ENCODE peak calls at places on chromosomes 16 and 17, in nine cellular contexts. One of them, this sample, is unnamed.

GRCh38 chr17:3944485-3945388 is 19.5 kb downstream of the ATP2A3 start:
- DNase-seq in mammary epithelial cell: no peak
- DNase-seq in endothelial cell of umbilical vein: peak
- DNase-seq in AG04449: no peak
- DNase-seq in ovary: peak
- DNase-seq in RWPE2: no peak
- DNase-seq in fibroblast of pulmonary artery: peak
- DNase-seq in HCT116: peak
- DNase-seq in GM23338: peak
- DNase-seq in this sample: no peak

GRCh38 chr16:84940670-84941551 is 70.4 kb downstream of the ZDHHC7 start:
- DNase-seq in ovary: no peak
- DNase-seq in mammary epithelial cell: no peak
- DNase-seq in endothelial cell of umbilical vein: no peak
- DNase-seq in AG04449: no peak
- DNase-seq in GM23338: no peak
- DNase-seq in RWPE2: no peak
- DNase-seq in HCT116: no peak
- DNase-seq in fibroblast of pulmonary artery: no peak
- DNase-seq in this sample: no peak

GRCh38 chr16:28012031-28012445 is 51.5 kb downstream of the GSG1L start:
- DNase-seq in AG04449: no peak
- DNase-seq in ovary: no peak
- DNase-seq in endothelial cell of umbilical vein: no peak
- DNase-seq in GM23338: no peak
- DNase-seq in mammary epithelial cell: no peak
- DNase-seq in fibroblast of pulmonary artery: peak
- DNase-seq in HCT116: no peak
- DNase-seq in RWPE2: no peak
- DNase-seq in this sample: no peak

GRCh38 chr17:63498621-63499195 is 21.8 kb downstream of the ACE start:
- DNase-seq in GM23338: no peak
- DNase-seq in HCT116: no peak
- DNase-seq in mammary epithelial cell: no peak
- DNase-seq in AG04449: peak
- DNase-seq in ovary: no peak
- DNase-seq in fibroblast of pulmonary artery: peak
- DNase-seq in RWPE2: no peak
- DNase-seq in endothelial cell of umbilical vein: no peak
- DNase-seq in this sample: no peak

GRCh38 chr17:48351916-48352332 is 78.1 kb downstream of the SKAP1 start:
- DNase-seq in HCT116: peak
- DNase-seq in GM23338: peak
- DNase-seq in endothelial cell of umbilical vein: peak
- DNase-seq in RWPE2: no peak
- DNase-seq in ovary: no peak
- DNase-seq in fibroblast of pulmonary artery: peak
- DNase-seq in AG04449: no peak
- DNase-seq in mammary epithelial cell: peak
- DNase-seq in this sample: peak

GRCh38 chr17:81734405-81735055 is 22.4 kb downstream of the SLC25A10 start:
- DNase-seq in HCT116: no peak
- DNase-seq in endothelial cell of umbilical vein: no peak
- DNase-seq in ovary: peak
- DNase-seq in RWPE2: peak
- DNase-seq in fibroblast of pulmonary artery: no peak
- DNase-seq in mammary epithelial cell: no peak
- DNase-seq in GM23338: no peak
- DNase-seq in AG04449: no peak
- DNase-seq in this sample: no peak

GRCh38 chr17:16419074-16419928 is 3.9 kb downstream of the TRPV2 start:
- DNase-seq in ovary: no peak
- DNase-seq in AG04449: peak
- DNase-seq in GM23338: no peak
- DNase-seq in fibroblast of pulmonary artery: peak
- DNase-seq in endothelial cell of umbilical vein: peak
- DNase-seq in mammary epithelial cell: peak
- DNase-seq in HCT116: no peak
- DNase-seq in RWPE2: no peak
- DNase-seq in this sample: no peak

GRCh38 chr16:82639666-82640336 is 13.0 kb downstream of the CDH13 start:
- DNase-seq in ovary: no peak
- DNase-seq in RWPE2: no peak
- DNase-seq in AG04449: no peak
- DNase-seq in GM23338: peak
- DNase-seq in HCT116: peak
- DNase-seq in fibroblast of pulmonary artery: peak
- DNase-seq in endothelial cell of umbilical vein: peak
- DNase-seq in mammary epithelial cell: peak
- DNase-seq in this sample: no peak

GRCh38 chr17:64130559-64131001 is 636 bp upstream of the ERN1 start:
- DNase-seq in ovary: peak
- DNase-seq in mammary epithelial cell: peak
- DNase-seq in AG04449: no peak
- DNase-seq in HCT116: no peak
- DNase-seq in RWPE2: no peak
- DNase-seq in endothelial cell of umbilical vein: peak
- DNase-seq in fibroblast of pulmonary artery: peak
- DNase-seq in GM23338: no peak
- DNase-seq in this sample: peak

GRCh38 chr16:77273815-77274214 is 74.6 kb downstream of the SYCE1L start:
- DNase-seq in fibroblast of pulmonary artery: no peak
- DNase-seq in HCT116: no peak
- DNase-seq in RWPE2: no peak
- DNase-seq in endothelial cell of umbilical vein: no peak
- DNase-seq in AG04449: no peak
- DNase-seq in ovary: no peak
- DNase-seq in mammary epithelial cell: peak
- DNase-seq in GM23338: peak
- DNase-seq in this sample: no peak

GRCh38 chr17:3985800-3986199 is 21.6 kb upstream of the ATP2A3 start:
- DNase-seq in endothelial cell of umbilical vein: peak
- DNase-seq in RWPE2: no peak
- DNase-seq in ovary: no peak
- DNase-seq in mammary epithelial cell: no peak
- DNase-seq in GM23338: no peak
- DNase-seq in fibroblast of pulmonary artery: no peak
- DNase-seq in HCT116: no peak
- DNase-seq in AG04449: no peak
- DNase-seq in this sample: no peak

GRCh38 chr17:48472485-48473281 is 42.7 kb upstream of the SKAP1 start:
- DNase-seq in GM23338: peak
- DNase-seq in fibroblast of pulmonary artery: peak
- DNase-seq in HCT116: peak
- DNase-seq in RWPE2: no peak
- DNase-seq in endothelial cell of umbilical vein: no peak
- DNase-seq in ovary: no peak
- DNase-seq in mammary epithelial cell: peak
- DNase-seq in AG04449: no peak
- DNase-seq in this sample: no peak

GRCh38 chr17:38403491-38403890 is 24.8 kb upstream of the ARHGAP23 start:
- DNase-seq in endothelial cell of umbilical vein: no peak
- DNase-seq in GM23338: peak
- DNase-seq in mammary epithelial cell: no peak
- DNase-seq in RWPE2: no peak
- DNase-seq in ovary: no peak
- DNase-seq in HCT116: no peak
- DNase-seq in AG04449: no peak
- DNase-seq in fibroblast of pulmonary artery: peak
- DNase-seq in this sample: no peak

GRCh38 chr17:5745091-5745820 is 160.9 kb upstream of the NLRP1 start:
- DNase-seq in fibroblast of pulmonary artery: no peak
- DNase-seq in ovary: no peak
- DNase-seq in GM23338: no peak
- DNase-seq in endothelial cell of umbilical vein: no peak
- DNase-seq in AG04449: no peak
- DNase-seq in mammary epithelial cell: no peak
- DNase-seq in RWPE2: no peak
- DNase-seq in HCT116: no peak
- DNase-seq in this sample: no peak

GRCh38 chr16:12362482-12363458 is 386.2 kb downstream of the SNX29 start:
- DNase-seq in GM23338: no peak
- DNase-seq in fibroblast of pulmonary artery: peak
- DNase-seq in ovary: peak
- DNase-seq in AG04449: no peak
- DNase-seq in HCT116: no peak
- DNase-seq in endothelial cell of umbilical vein: peak
- DNase-seq in mammary epithelial cell: no peak
- DNase-seq in RWPE2: no peak
- DNase-seq in this sample: no peak

GRCh38 chr17:45841883-45842525 is 2.7 kb upstream of the SPPL2C start:
- DNase-seq in RWPE2: no peak
- DNase-seq in endothelial cell of umbilical vein: no peak
- DNase-seq in GM23338: no peak
- DNase-seq in fibroblast of pulmonary artery: no peak
- DNase-seq in mammary epithelial cell: peak
- DNase-seq in HCT116: no peak
- DNase-seq in ovary: no peak
- DNase-seq in AG04449: no peak
- DNase-seq in this sample: no peak

GRCh38 chr16:24983521-24983920 is 31.6 kb downstream of the ARHGAP17 start:
- DNase-seq in endothelial cell of umbilical vein: peak
- DNase-seq in mammary epithelial cell: no peak
- DNase-seq in AG04449: no peak
- DNase-seq in ovary: no peak
- DNase-seq in RWPE2: no peak
- DNase-seq in fibroblast of pulmonary artery: peak
- DNase-seq in GM23338: no peak
- DNase-seq in HCT116: no peak
- DNase-seq in this sample: no peak

GRCh38 chr16:19883296-19883951 is 1.2 kb downstream of the GPRC5B start:
- DNase-seq in HCT116: no peak
- DNase-seq in AG04449: no peak
- DNase-seq in RWPE2: no peak
- DNase-seq in fibroblast of pulmonary artery: peak
- DNase-seq in ovary: peak
- DNase-seq in endothelial cell of umbilical vein: peak
- DNase-seq in GM23338: peak
- DNase-seq in mammary epithelial cell: no peak
- DNase-seq in this sample: no peak

GRCh38 chr17:20073056-20073979 is 64.2 kb downstream of the SPECC1 start:
- DNase-seq in endothelial cell of umbilical vein: no peak
- DNase-seq in mammary epithelial cell: no peak
- DNase-seq in fibroblast of pulmonary artery: peak
- DNase-seq in HCT116: no peak
- DNase-seq in ovary: peak
- DNase-seq in AG04449: no peak
- DNase-seq in RWPE2: no peak
- DNase-seq in GM23338: peak
- DNase-seq in this sample: no peak

DNA sequence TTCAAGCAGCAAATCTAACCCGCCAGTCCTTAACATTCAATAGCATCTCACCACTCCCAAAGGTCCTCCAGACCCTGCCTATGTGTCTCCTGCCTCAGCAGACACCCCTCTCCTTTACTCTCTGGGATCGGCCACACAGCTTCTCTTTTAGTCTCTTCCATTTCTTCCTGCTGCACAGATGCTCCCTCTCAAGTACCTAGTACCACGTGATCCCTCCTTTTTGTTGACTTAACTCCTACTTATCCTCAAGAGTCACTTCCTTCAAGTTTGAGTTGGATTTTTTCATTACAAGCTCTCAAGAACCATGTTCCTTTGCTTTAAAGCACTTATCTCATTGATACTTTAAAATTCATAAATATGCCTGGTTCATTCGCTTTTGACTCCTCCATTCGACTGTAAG is 24.9 kb downstream of the AMFR start:
- DNase-seq in RWPE2: no peak
- DNase-seq in endothelial cell of umbilical vein: no peak
- DNase-seq in AG04449: no peak
- DNase-seq in mammary epithelial cell: no peak
- DNase-seq in fibroblast of pulmonary artery: no peak
- DNase-seq in GM23338: no peak
- DNase-seq in ovary: no peak
- DNase-seq in HCT116: no peak
- DNase-seq in this sample: no peak
- TF ChIP-seq CTCF in RWPE2: no peak
- TF ChIP-seq CTCF in endothelial cell of umbilical vein: no peak
- TF ChIP-seq CTCF in AG04449: no peak
- TF ChIP-seq CTCF in mammary epithelial cell: no peak
- TF ChIP-seq CTCF in fibroblast of pulmonary artery: no peak
- TF ChIP-seq CTCF in GM23338: no peak
- TF ChIP-seq CTCF in ovary: no peak
- TF ChIP-seq CTCF in HCT116: no peak
- TF ChIP-seq CTCF in this sample: no peak

GRCh38 chr16:4109250-4109736 is 6.9 kb downstream of the ADCY9 start:
- DNase-seq in endothelial cell of umbilical vein: no peak
- DNase-seq in RWPE2: no peak
- DNase-seq in HCT116: no peak
- DNase-seq in fibroblast of pulmonary artery: no peak
- DNase-seq in ovary: no peak
- DNase-seq in GM23338: no peak
- DNase-seq in mammary epithelial cell: no peak
- DNase-seq in AG04449: no peak
- DNase-seq in this sample: no peak
- H3K4me3 ChIP-seq in endothelial cell of umbilical vein: no peak
- H3K4me3 ChIP-seq in RWPE2: no peak
- H3K4me3 ChIP-seq in HCT116: no peak
- H3K4me3 ChIP-seq in fibroblast of pulmonary artery: no peak
- H3K4me3 ChIP-seq in ovary: no peak
- H3K4me3 ChIP-seq in GM23338: no peak
- H3K4me3 ChIP-seq in mammary epithelial cell: no peak
- H3K4me3 ChIP-seq in AG04449: no peak
- H3K4me3 ChIP-seq in this sample: no peak

DNA sequence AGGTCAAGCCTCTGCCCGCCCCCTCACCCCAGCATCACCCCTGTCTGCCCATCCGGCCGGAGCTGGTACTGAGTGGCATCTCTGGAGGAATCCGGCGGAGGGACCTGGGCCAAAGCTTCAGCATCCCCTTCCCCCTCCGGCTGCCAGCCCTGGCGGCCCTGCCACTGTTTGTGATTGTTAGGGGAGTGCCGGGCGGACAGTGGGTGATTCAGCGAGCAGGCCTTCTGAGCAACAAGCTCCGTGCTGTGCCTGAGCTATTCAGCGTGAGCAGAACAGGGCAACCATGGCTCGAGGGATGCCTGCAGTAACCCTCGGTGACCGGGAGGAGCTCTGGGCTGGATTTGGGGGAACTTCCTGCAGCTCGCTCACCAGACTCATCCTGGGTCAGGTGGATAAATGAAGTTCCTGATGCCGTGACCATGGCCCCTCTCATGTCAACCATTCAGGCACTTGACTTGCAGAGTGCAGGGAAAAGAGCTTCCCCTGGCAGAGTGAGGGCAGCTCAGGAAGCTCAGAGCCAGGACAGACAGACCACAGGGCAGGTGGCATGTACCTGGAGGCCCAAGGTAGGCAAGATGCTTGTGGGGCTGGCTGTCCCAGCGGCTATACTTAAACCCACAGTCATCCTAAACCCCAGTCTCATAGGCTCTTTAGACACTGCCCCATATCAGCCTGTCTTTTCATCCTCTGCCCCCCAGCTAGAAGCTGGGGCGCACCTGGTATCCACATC is 24.3 kb upstream of the MLKL start:
- DNase-seq in AG04449: peak
- DNase-seq in RWPE2: no peak
- DNase-seq in mammary epithelial cell: peak
- DNase-seq in endothelial cell of umbilical vein: no peak
- DNase-seq in fibroblast of pulmonary artery: peak
- DNase-seq in HCT116: no peak
- DNase-seq in GM23338: no peak
- DNase-seq in ovary: peak
- DNase-seq in this sample: no peak
- TF ChIP-seq CTCF in AG04449: peak
- TF ChIP-seq CTCF in RWPE2: no peak
- TF ChIP-seq CTCF in mammary epithelial cell: peak
- TF ChIP-seq CTCF in endothelial cell of umbilical vein: no peak
- TF ChIP-seq CTCF in fibroblast of pulmonary artery: peak
- TF ChIP-seq CTCF in HCT116: no peak
- TF ChIP-seq CTCF in GM23338: no peak
- TF ChIP-seq CTCF in ovary: no peak
- TF ChIP-seq CTCF in this sample: no peak

GRCh38 chr16:1343428-1344242 is 8.0 kb downstream of the TSR3 start:
- DNase-seq in endothelial cell of umbilical vein: no peak
- DNase-seq in AG04449: no peak
- DNase-seq in ovary: no peak
- DNase-seq in HCT116: no peak
- DNase-seq in mammary epithelial cell: no peak
- DNase-seq in fibroblast of pulmonary artery: no peak
- DNase-seq in RWPE2: no peak
- DNase-seq in GM23338: no peak
- DNase-seq in this sample: no peak
- H3K4me3 ChIP-seq in endothelial cell of umbilical vein: no peak
- H3K4me3 ChIP-seq in AG04449: peak
- H3K4me3 ChIP-seq in ovary: no peak
- H3K4me3 ChIP-seq in HCT116: no peak
- H3K4me3 ChIP-seq in mammary epithelial cell: no peak
- H3K4me3 ChIP-seq in fibroblast of pulmonary artery: no peak
- H3K4me3 ChIP-seq in RWPE2: no peak
- H3K4me3 ChIP-seq in GM23338: peak
- H3K4me3 ChIP-seq in this sample: no peak